ENCODE peak calls at places on chromosomes 2 and 18, in five cellular contexts. One of them, this sample, is unnamed.

GRCh38 chr18:25349926-25350560 is 1.9 kb downstream of the ZNF521 start:
- DNase-seq in left lung: peak; percentile 80
- DNase-seq in spleen: peak; percentile 75
- DNase-seq in body of pancreas: no peak
- DNase-seq in Panc1: no peak
- DNase-seq in this sample: no peak

GRCh38 chr2:182144780-182145170 is 159.1 kb downstream of the PPP1R1C start:
- DNase-seq in left lung: no peak
- DNase-seq in spleen: no peak
- DNase-seq in body of pancreas: no peak
- DNase-seq in Panc1: no peak
- DNase-seq in this sample: no peak

GRCh38 chr2:26169681-26170414 is 3.0 kb upstream of the GAREM2 start:
- DNase-seq in left lung: no peak
- DNase-seq in spleen: no peak
- DNase-seq in body of pancreas: no peak
- DNase-seq in Panc1: no peak
- DNase-seq in this sample: no peak

GRCh38 chr2:64035067-64035942 is 16.1 kb upstream of the VPS54 start:
- DNase-seq in left lung: no peak
- DNase-seq in spleen: no peak
- DNase-seq in body of pancreas: no peak
- DNase-seq in Panc1: no peak
- DNase-seq in this sample: no peak

GRCh38 chr2:72092099-72092498 is 55.6 kb downstream of the CYP26B1 start:
- DNase-seq in left lung: no peak
- DNase-seq in spleen: no peak
- DNase-seq in body of pancreas: no peak
- DNase-seq in Panc1: no peak
- DNase-seq in this sample: no peak

GRCh38 chr18:73626859-73627258 is 520.8 kb downstream of the FBXO15 start:
- DNase-seq in left lung: no peak
- DNase-seq in spleen: no peak
- DNase-seq in body of pancreas: no peak
- DNase-seq in Panc1: no peak
- DNase-seq in this sample: no peak

GRCh38 chr2:197386242-197386641 is 48.6 kb downstream of the SF3B1 start:
- DNase-seq in left lung: no peak
- DNase-seq in spleen: no peak
- DNase-seq in body of pancreas: no peak
- DNase-seq in Panc1: no peak
- DNase-seq in this sample: no peak

GRCh38 chr18:76348267-76349066 is 146.6 kb downstream of the ZNF516 start:
- DNase-seq in left lung: no peak
- DNase-seq in spleen: no peak
- DNase-seq in body of pancreas: peak; percentile 45
- DNase-seq in Panc1: peak; percentile 2
- DNase-seq in this sample: no peak

GRCh38 chr2:121178730-121179129 is 106.3 kb downstream of the TFCP2L1 start:
- DNase-seq in left lung: no peak
- DNase-seq in spleen: no peak
- DNase-seq in body of pancreas: no peak
- DNase-seq in Panc1: no peak
- DNase-seq in this sample: no peak

GRCh38 chr2:56334622-56335021 is 150.8 kb downstream of the CCDC85A start:
- DNase-seq in left lung: no peak
- DNase-seq in spleen: no peak
- DNase-seq in body of pancreas: no peak
- DNase-seq in Panc1: no peak
- DNase-seq in this sample: no peak

GRCh38 chr2:138023298-138023697 is 59.0 kb downstream of the HNMT start:
- DNase-seq in left lung: no peak
- DNase-seq in spleen: no peak
- DNase-seq in body of pancreas: no peak
- DNase-seq in Panc1: no peak
- DNase-seq in this sample: no peak

GRCh38 chr2:214135966-214136365 is 274.9 kb upstream of the VWC2L start:
- DNase-seq in left lung: no peak
- DNase-seq in spleen: no peak
- DNase-seq in body of pancreas: no peak
- DNase-seq in Panc1: no peak
- DNase-seq in this sample: no peak

GRCh38 chr2:70192516-70192915 is 1.7 kb upstream of the C2orf42 start:
- DNase-seq in left lung: no peak
- DNase-seq in spleen: no peak
- DNase-seq in body of pancreas: no peak
- DNase-seq in Panc1: no peak
- DNase-seq in this sample: no peak

GRCh38 chr2:70190413-70191243 is at the start of gene C2orf42:
- DNase-seq in left lung: peak; percentile 96
- DNase-seq in spleen: peak; percentile 97
- DNase-seq in body of pancreas: peak; percentile 95
- DNase-seq in Panc1: peak; percentile 94
- DNase-seq in this sample: peak; percentile 94

GRCh38 chr2:70190086-70190412 is 770 bp downstream of the C2orf42 start:
- DNase-seq in left lung: no peak
- DNase-seq in spleen: no peak
- DNase-seq in body of pancreas: no peak
- DNase-seq in Panc1: no peak
- DNase-seq in this sample: no peak

GRCh38 chr2:70188460-70188859 is 2.4 kb downstream of the C2orf42 start:
- DNase-seq in left lung: no peak
- DNase-seq in spleen: no peak
- DNase-seq in body of pancreas: no peak
- DNase-seq in Panc1: no peak
- DNase-seq in this sample: no peak

DNA sequence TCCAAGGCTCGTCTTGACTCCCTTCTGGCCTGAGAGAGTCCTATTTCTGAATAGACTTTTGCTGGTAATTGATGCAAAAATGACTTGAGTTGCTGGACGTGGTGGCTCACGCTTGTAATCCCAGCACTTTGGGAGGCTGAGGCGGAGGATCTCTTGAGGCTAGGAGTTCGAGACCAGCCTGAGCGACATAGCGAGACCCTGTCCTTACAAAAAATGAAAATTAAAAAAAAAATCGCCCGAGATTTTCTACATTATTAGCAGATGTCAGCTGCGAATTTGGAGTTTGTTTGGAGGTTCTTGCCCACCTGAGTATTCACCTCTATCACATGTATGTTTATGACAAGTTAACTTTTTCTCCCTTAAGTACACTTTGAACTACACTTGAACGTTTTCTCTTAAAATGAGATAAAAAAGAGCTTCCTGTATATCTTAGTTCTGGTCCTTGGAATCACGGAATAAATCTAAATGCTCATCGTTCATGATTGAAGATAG is 471 bp upstream of the C2orf42 start:
- DNase-seq in left lung: no peak
- DNase-seq in spleen: no peak
- DNase-seq in body of pancreas: no peak
- DNase-seq in Panc1: no peak
- DNase-seq in this sample: no peak
- TF ChIP-seq CTCF in left lung: no peak
- TF ChIP-seq CTCF in spleen: no peak
- TF ChIP-seq CTCF in body of pancreas: no peak
- TF ChIP-seq CTCF in Panc1: no peak
- TF ChIP-seq CTCF in this sample: no peak

GRCh38 chr2:7510353-7510752 is 593.1 kb downstream of the RNF144A start:
- DNase-seq in left lung: no peak
- DNase-seq in spleen: no peak
- DNase-seq in body of pancreas: no peak
- DNase-seq in Panc1: no peak
- DNase-seq in this sample: no peak
- TF ChIP-seq CTCF in left lung: no peak
- TF ChIP-seq CTCF in spleen: no peak
- TF ChIP-seq CTCF in body of pancreas: no peak
- TF ChIP-seq CTCF in Panc1: no peak
- TF ChIP-seq CTCF in this sample: no peak

GRCh38 chr2:74670263-74670662 is 16.2 kb downstream of the SEMA4F start:
- DNase-seq in left lung: no peak
- DNase-seq in spleen: no peak
- DNase-seq in body of pancreas: no peak
- DNase-seq in Panc1: no peak
- DNase-seq in this sample: no peak

GRCh38 chr2:74671479-74671878 is 17.4 kb downstream of the SEMA4F start:
- DNase-seq in left lung: no peak
- DNase-seq in spleen: no peak
- DNase-seq in body of pancreas: no peak
- DNase-seq in Panc1: no peak
- DNase-seq in this sample: no peak

GRCh38 chr2:74673821-74674528 is 19.9 kb downstream of the SEMA4F start:
- DNase-seq in left lung: no peak
- DNase-seq in spleen: no peak
- DNase-seq in body of pancreas: no peak
- DNase-seq in Panc1: no peak
- DNase-seq in this sample: no peak

GRCh38 chr2:74679615-74680014 is 25.6 kb downstream of the SEMA4F start:
- DNase-seq in left lung: peak; percentile 64
- DNase-seq in spleen: no peak
- DNase-seq in body of pancreas: no peak
- DNase-seq in Panc1: no peak
- DNase-seq in this sample: no peak

GRCh38 chr2:74675090-74675489 is 21.0 kb downstream of the SEMA4F start:
- DNase-seq in left lung: no peak
- DNase-seq in spleen: no peak
- DNase-seq in body of pancreas: no peak
- DNase-seq in Panc1: no peak
- DNase-seq in this sample: no peak
- TF ChIP-seq CTCF in left lung: no peak
- TF ChIP-seq CTCF in spleen: no peak
- TF ChIP-seq CTCF in body of pancreas: no peak
- TF ChIP-seq CTCF in Panc1: peak; percentile 30
- TF ChIP-seq CTCF in this sample: no peak

GRCh38 chr2:74880054-74880728 is 46.3 kb downstream of the HK2 start:
- DNase-seq in left lung: no peak
- DNase-seq in spleen: no peak
- DNase-seq in body of pancreas: no peak
- DNase-seq in Panc1: no peak
- DNase-seq in this sample: no peak
- TF ChIP-seq CTCF in left lung: no peak
- TF ChIP-seq CTCF in spleen: no peak
- TF ChIP-seq CTCF in body of pancreas: no peak
- TF ChIP-seq CTCF in Panc1: no peak
- TF ChIP-seq CTCF in this sample: no peak

GRCh38 chr18:7173216-7173615 is 55.6 kb upstream of the LAMA1 start:
- DNase-seq in left lung: no peak
- DNase-seq in spleen: peak; percentile 44
- DNase-seq in body of pancreas: no peak
- DNase-seq in Panc1: no peak
- DNase-seq in this sample: no peak

GRCh38 chr18:7177131-7177744 is 53.7 kb upstream of the LRRC30 start:
- DNase-seq in left lung: no peak
- DNase-seq in spleen: no peak
- DNase-seq in body of pancreas: peak; percentile 52
- DNase-seq in Panc1: peak; percentile 15
- DNase-seq in this sample: no peak

GRCh38 chr18:7172611-7173010 is 55.0 kb upstream of the LAMA1 start:
- DNase-seq in left lung: no peak
- DNase-seq in spleen: peak; percentile 32
- DNase-seq in body of pancreas: no peak
- DNase-seq in Panc1: no peak
- DNase-seq in this sample: no peak

GRCh38 chr18:7170292-7170691 is 52.7 kb upstream of the LAMA1 start:
- DNase-seq in left lung: no peak
- DNase-seq in spleen: peak; percentile 52
- DNase-seq in body of pancreas: no peak
- DNase-seq in Panc1: no peak
- DNase-seq in this sample: no peak

DNA sequence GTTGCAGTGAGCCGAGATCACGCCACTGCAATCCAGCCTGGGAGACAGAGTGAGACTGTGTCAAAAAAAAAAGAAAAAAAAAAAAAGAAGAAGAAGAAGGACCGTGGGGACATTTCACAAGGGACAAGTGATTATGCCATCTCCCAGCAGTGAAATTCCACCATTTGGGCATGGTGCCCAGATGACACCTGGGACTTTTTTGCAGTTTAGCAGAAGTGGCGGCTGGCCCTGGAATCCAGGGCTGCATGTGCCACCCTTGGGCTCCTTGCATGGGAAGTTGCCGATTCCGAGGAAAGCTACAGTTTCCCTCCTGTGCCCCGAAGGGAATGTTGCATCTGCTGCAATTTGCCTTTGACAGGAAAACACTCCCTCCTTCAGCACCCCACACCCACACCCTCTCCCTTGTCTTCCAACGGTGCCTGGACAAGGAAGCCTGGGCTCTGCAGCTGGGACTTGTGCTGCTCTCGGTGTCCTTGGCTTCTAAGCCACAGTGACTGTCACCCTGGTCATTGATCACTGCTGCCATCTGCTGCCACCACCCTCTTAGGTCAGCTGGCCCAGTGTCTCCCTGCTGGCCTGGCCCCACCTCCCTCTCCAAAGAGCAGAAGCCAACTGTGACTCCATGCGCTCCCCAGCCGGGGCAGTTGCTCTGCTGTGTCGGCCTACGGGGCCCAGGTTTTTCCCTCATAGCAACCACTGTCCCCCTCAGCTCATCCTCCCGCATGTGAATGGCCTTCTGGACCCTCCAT is 56.4 kb upstream of the LRRC30 start:
- DNase-seq in left lung: no peak
- DNase-seq in spleen: peak; percentile 72
- DNase-seq in body of pancreas: peak; percentile 44
- DNase-seq in Panc1: no peak
- DNase-seq in this sample: no peak
- TF ChIP-seq CTCF in left lung: no peak
- TF ChIP-seq CTCF in spleen: no peak
- TF ChIP-seq CTCF in body of pancreas: no peak
- TF ChIP-seq CTCF in Panc1: no peak
- TF ChIP-seq CTCF in this sample: no peak